ENCODE peak calls at places on chromosomes 2 and 18, in seven cellular contexts. Q, P, T, X, E, D and I are unnamed samples.

GRCh38 chr2:190511104-190511503 is 23.4 kb downstream of the NEMP2 start:
- DNase-seq in E (no peak), T (no peak), D (no peak), X (peak; percentile 37), P (no peak), Q (peak; percentile 10), I (no peak)

GRCh38 chr2:38181802-38182517 is 106.0 kb upstream of the CYP1B1 start:
- DNase-seq in Q (no peak), D (no peak), P (no peak), X (no peak), T (no peak), E (no peak), I (no peak)

GRCh38 chr2:96100893-96101304 is 15.5 kb downstream of the ADRA2B start:
- DNase-seq in X (no peak), D (no peak), Q (no peak), E (no peak), P (no peak), T (no peak), I (no peak)

GRCh38 chr18:45876131-45876530 is 50.7 kb downstream of the SIGLEC15 start:
- DNase-seq in E (no peak), P (no peak), T (peak; percentile 13), Q (no peak), D (no peak), X (no peak), I (no peak)

GRCh38 chr2:37060446-37060845 is 23.7 kb downstream of the HEATR5B start:
- DNase-seq in T (no peak), P (no peak), X (no peak), Q (no peak), D (no peak), E (no peak), I (no peak)

GRCh38 chr18:64037812-64038414 is 68.0 kb downstream of the SERPINB8 start:
- DNase-seq in X (peak; percentile 22), T (peak; percentile 49), P (no peak), D (no peak), Q (peak; percentile 50), E (no peak), I (no peak)

GRCh38 chr2:150618215-150618905 is 130.9 kb upstream of the RND3 start:
- DNase-seq in X (no peak), E (no peak), D (no peak), P (no peak), Q (peak; percentile 57), T (no peak), I (no peak)

GRCh38 chr2:134120160-134120717 is 133.6 kb upstream of the MGAT5 start:
- DNase-seq in E (no peak), D (no peak), Q (no peak), T (peak; percentile 15), P (no peak), X (no peak), I (no peak)

GRCh38 chr2:128324897-128325410 is 6.3 kb upstream of the HS6ST1 start:
- DNase-seq in D (no peak), P (no peak), E (no peak), X (no peak), T (no peak), Q (no peak), I (no peak)

GRCh38 chr2:26471278-26471677 is 6.6 kb downstream of the OTOF start:
- DNase-seq in X (no peak), P (no peak), T (no peak), Q (no peak), E (no peak), D (no peak), I (no peak)

GRCh38 chr2:59383473-59383872 is 1142.3 kb upstream of the FANCL start:
- DNase-seq in P (no peak), X (no peak), Q (no peak), D (no peak), T (no peak), E (no peak), I (no peak)

GRCh38 chr2:134601266-134601665 is 117.5 kb downstream of the TMEM163 start:
- DNase-seq in D (no peak), X (no peak), T (no peak), E (no peak), P (no peak), Q (no peak), I (no peak)

GRCh38 chr18:551404-552061 is 28.6 kb upstream of the CETN1 start:
- DNase-seq in E (no peak), D (no peak), Q (no peak), X (no peak), P (no peak), T (peak; percentile 35), I (no peak)

GRCh38 chr2:24022975-24023575 is 13.2 kb downstream of the MFSD2B start:
- DNase-seq in P (no peak), T (no peak), Q (no peak), E (no peak), X (no peak), D (no peak), I (no peak)